ENCODE peak calls at places on chromosomes 5 and 9, in four cellular contexts. O, H, V and Y are unnamed samples.
A peak's percentile ranks its signal among the peaks of the same experiment; 100 is the strongest.

GRCh38 chr5:132069561-132069960 is 4.0 kb upstream of the CSF2 start:
- DNase-seq in O (no peak), H (peak; percentile 10), V (peak; percentile 31), Y (no peak)

GRCh38 chr9:92245005-92245797 is 48.3 kb downstream of the IARS1 start:
- DNase-seq in O (no peak), H (no peak), V (no peak), Y (no peak)

GRCh38 chr5:75710630-75711029 is 6.6 kb downstream of the POC5 start:
- DNase-seq in O (no peak), H (no peak), V (no peak), Y (no peak)

GRCh38 chr5:11468334-11469039 is 435.8 kb downstream of the CTNND2 start:
- DNase-seq in O (no peak), H (no peak), V (no peak), Y (no peak)

GRCh38 chr5:123036391-123037103 is at the start of gene PPIC:
- DNase-seq in O (peak; percentile 89), H (peak; percentile 60), V (no peak), Y (peak; percentile 11)

GRCh38 chr9:534886-535285 is 306.6 kb upstream of the DMRT1 start:
- DNase-seq in O (no peak), H (no peak), V (no peak), Y (no peak)

GRCh38 chr5:155729684-155730059 is 597.3 kb upstream of the SGCD start:
- DNase-seq in O (peak; percentile 10), H (no peak), V (no peak), Y (no peak)

GRCh38 chr9:34413229-34413852 is 36.6 kb upstream of the MYORG start:
- DNase-seq in O (peak; percentile 93), H (no peak), V (no peak), Y (peak; percentile 66)

GRCh38 chr9:116370587-116370986 is 217.0 kb downstream of the PAPPA start:
- DNase-seq in O (no peak), H (no peak), V (no peak), Y (no peak)

DNA sequence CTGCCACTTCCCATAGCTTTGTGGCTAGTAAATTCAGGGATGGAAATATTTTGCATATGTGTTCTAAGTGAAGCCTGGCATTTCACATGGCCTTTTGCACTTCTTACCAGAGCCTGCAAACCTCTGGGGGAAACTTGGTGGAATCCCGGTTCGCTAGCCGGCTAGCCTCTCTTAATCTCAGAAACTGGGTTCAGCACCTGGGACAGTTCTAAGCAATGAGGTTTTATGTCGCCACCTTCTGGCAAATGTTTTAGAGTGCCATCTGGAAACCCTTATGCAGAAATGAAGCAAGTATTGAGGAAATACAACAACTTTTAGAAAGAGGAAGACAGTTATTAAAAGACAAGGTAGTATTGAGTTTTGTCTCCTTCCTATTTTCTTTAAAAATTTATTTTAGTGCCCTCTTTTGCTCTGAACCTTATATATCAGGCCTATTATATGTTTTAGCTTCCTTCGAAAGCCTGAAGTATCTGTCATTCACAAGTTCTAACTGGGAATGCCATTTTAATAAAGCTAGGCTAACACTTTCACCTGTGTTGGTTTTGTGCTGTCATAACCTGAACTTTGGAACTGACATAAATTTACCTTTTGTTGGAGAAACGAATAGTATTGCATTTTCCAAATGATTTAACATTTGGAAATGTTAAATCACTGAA is 963 bp upstream of the HTR1A start:
- DNase-seq in O (peak; percentile 75), H (peak; percentile 65), V (peak; percentile 5), Y (peak; percentile 53)
- TF ChIP-seq CTCF in O (peak; percentile 68), H (peak; percentile 71), V (peak; percentile 43), Y (peak; percentile 44)

DNA sequence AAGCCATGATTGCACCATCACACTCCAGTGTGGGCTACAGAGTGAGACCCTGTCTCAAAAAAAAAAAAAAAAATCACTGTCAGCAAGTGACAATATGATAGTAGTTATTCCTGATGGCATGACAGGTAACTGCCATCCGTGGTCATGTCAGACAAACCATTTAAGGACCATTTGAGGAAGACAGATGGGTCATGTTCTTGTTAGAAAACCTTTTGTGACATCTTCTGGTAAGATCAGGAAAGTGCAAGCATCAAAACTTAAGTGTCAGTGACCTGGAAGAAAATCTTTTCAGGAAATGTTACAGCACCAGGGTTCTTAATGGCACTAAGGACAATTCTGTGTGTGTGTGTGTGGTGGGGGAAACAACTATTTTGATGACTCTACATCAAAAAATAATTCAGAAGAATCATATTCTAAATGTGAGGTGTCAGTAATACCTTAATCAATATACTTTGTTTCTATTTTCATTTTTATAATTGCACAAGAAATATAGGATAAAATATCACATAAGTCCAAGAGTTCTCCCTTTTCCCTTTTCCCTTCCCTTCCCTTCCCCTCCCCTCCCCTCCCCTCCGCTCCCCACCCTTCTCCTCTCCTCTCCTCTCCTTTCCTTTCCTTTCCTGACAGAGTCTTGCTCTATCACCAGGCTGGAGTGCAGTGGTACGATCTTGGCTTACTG is 17.8 kb downstream of the SLC38A9 start:
- DNase-seq in O (no peak), H (no peak), V (no peak), Y (no peak)
- TF ChIP-seq CTCF in O (peak; percentile 25), H (peak; percentile 23), V (no peak), Y (peak; percentile 38)

GRCh38 chr5:129459485-129460120 is 495 bp upstream of the ADAMTS19 start:
- DNase-seq in O (peak; percentile 68), H (peak; percentile 10), V (no peak), Y (no peak)

GRCh38 chr5:129460121-129460950 is at the start of gene ADAMTS19:
- DNase-seq in O (peak; percentile 65), H (peak; percentile 43), V (no peak), Y (peak; percentile 39)

GRCh38 chr5:129465945-129466344 is 5.8 kb downstream of the ADAMTS19 start:
- DNase-seq in O (no peak), H (no peak), V (no peak), Y (no peak)

GRCh38 chr5:129461816-129462396 is 1.8 kb downstream of the ADAMTS19 start:
- DNase-seq in O (no peak), H (peak; percentile 10), V (no peak), Y (no peak)

GRCh38 chr5:129460951-129461815 is 1.1 kb downstream of the ADAMTS19 start:
- DNase-seq in O (peak; percentile 74), H (peak; percentile 48), V (no peak), Y (peak; percentile 15)
- TF ChIP-seq CTCF in O (peak; percentile 35), H (no peak), V (no peak), Y (peak; percentile 17)

DNA sequence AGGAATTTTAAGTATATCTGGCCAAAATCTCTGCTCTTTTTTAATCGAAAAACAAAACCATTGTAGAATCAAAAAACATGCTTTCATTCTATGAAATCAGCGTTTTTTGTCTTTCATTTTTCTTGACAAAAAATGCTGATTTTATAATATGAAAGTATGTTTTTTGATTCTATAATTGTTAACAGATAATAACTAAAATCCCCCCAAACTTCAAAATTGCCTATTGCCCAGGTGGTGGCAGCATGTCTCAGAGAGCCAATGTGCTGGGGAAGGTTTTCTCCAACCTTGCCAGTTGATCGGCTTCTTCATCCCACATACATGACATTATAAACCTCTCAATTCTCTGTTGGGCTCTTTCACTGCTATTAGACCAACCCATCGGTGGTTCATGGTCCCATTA is 5.1 kb upstream of the SMIM15 start:
- DNase-seq in O (no peak), H (peak; percentile 53), V (no peak), Y (peak; percentile 14)
- TF ChIP-seq CTCF in O (no peak), H (peak; percentile 31), V (no peak), Y (peak; percentile 21)

DNA sequence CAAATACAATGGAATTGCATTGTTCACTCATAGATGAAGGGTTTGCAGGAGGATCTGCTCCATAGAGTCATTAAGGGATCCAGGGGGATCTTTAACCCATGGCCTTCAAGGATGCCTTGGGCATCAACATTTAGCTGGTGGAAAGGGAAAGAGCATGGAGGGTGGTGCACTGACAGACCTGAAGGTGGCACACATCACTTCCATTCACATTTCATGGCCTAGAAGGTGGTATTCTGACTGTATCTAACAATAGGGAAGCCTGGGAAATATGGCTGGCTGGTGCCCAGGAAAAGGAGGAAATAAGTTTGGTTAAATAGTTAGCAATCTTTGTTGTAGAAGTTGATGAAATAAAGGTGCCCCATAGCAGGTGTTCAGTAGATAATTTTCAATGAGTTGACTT is 230.2 kb downstream of the CD180 start:
- DNase-seq in O (no peak), H (no peak), V (no peak), Y (no peak)
- TF ChIP-seq CTCF in O (no peak), H (no peak), V (no peak), Y (no peak)

DNA sequence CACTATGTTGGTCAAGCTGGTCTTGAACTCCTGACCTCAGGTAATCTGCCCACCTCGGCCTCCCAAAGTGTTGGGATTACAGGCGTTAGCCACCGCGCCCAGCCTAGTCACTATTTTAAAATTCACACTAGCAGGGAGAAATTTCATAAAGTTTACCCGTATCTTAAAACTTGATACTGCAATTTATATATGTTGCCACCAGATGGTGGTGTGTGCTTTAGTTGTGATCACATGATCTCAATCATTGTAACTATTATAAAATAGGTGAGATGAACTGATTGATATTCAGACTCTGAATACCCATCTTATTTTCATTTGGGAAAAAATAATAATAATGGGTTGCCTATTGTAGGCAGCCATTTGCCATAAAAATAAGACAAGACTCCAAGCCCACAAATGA is 1330.4 kb upstream of the WWC1 start:
- DNase-seq in O (no peak), H (no peak), V (no peak), Y (no peak)
- TF ChIP-seq CTCF in O (peak; percentile 33), H (no peak), V (no peak), Y (no peak)